ENCODE peak calls at places on chromosomes 13 and 19, in four cellular contexts. R, Z, H and L are unnamed samples.

GRCh38 chr19:56601375-56601774 is 6.3 kb downstream of the ZNF71 start:
- DNase-seq in R (no peak), Z (no peak), H (no peak), L (no peak)

GRCh38 chr19:4140237-4140711 is 13.2 kb upstream of the CREB3L3 start:
- DNase-seq in R (no peak), Z (no peak), H (peak; percentile 67), L (peak; percentile 4)

GRCh38 chr13:48707405-48707804 is 53.7 kb downstream of the CYSLTR2 start:
- DNase-seq in R (peak; percentile 11), Z (no peak), H (no peak), L (no peak)

GRCh38 chr19:20038358-20039202 is 725 bp downstream of the ZNF682 start:
- DNase-seq in R (peak; percentile 12), Z (no peak), H (no peak), L (no peak)

GRCh38 chr13:51935326-51936171 is 73.8 kb downstream of the CCDC70 start:
- DNase-seq in R (no peak), Z (no peak), H (peak; percentile 65), L (no peak)

GRCh38 chr13:66367356-66367755 is 862.8 kb downstream of the PCDH9 start:
- DNase-seq in R (no peak), Z (no peak), H (no peak), L (no peak)

GRCh38 chr13:73411067-73411809 is 352.4 kb downstream of the KLF5 start:
- DNase-seq in R (no peak), Z (no peak), H (no peak), L (no peak)

GRCh38 chr13:70162141-70162540 is 53.9 kb upstream of the KLHL1 start:
- DNase-seq in R (no peak), Z (no peak), H (no peak), L (no peak)

GRCh38 chr19:55069137-55069858 is 6.3 kb upstream of the RDH13 start:
- DNase-seq in R (no peak), Z (no peak), H (peak; percentile 76), L (no peak)

GRCh38 chr19:40191836-40192646 is 815 bp downstream of the MAP3K10 start:
- DNase-seq in R (peak; percentile 13), Z (no peak), H (no peak), L (peak; percentile 36)

GRCh38 chr13:65631078-65631477 is 1599.1 kb downstream of the PCDH9 start:
- DNase-seq in R (no peak), Z (no peak), H (no peak), L (no peak)

GRCh38 chr13:113992276-113993005 is 18.6 kb upstream of the C13orf46 start:
- DNase-seq in R (no peak), Z (no peak), H (no peak), L (no peak)

GRCh38 chr19:17073869-17074627 is 1.2 kb downstream of the HAUS8 start:
- DNase-seq in R (no peak), Z (no peak), H (no peak), L (no peak)

GRCh38 chr19:42269518-42270345 is 680 bp downstream of the CIC start:
- DNase-seq in R (no peak), Z (no peak), H (peak; percentile 55), L (no peak)

GRCh38 chr19:27793128-27793643 is 1419.8 kb downstream of the UQCRFS1 start:
- DNase-seq in R (peak; percentile 69), Z (peak; percentile 71), H (peak; percentile 81), L (no peak)

GRCh38 chr13:112969692-112970338 is 801 bp downstream of the MCF2L start:
- DNase-seq in R (no peak), Z (no peak), H (no peak), L (no peak)

GRCh38 chr19:10797541-10798256 is 38.3 kb downstream of the TMED1 start:
- DNase-seq in R (peak; percentile 86), Z (no peak), H (no peak), L (peak; percentile 11)

GRCh38 chr13:105530468-105530867 is 1005.0 kb downstream of the EFNB2 start:
- DNase-seq in R (no peak), Z (no peak), H (no peak), L (no peak)

GRCh38 chr13:105527127-105527526 is 1008.3 kb downstream of the EFNB2 start:
- DNase-seq in R (no peak), Z (no peak), H (no peak), L (no peak)
- H3K27ac ChIP-seq in R (no peak overlapping the region), Z (no peak overlapping the region), H (no peak overlapping the region), L (no peak overlapping the region)

GRCh38 chr19:15613338-15613737 is 1.7 kb upstream of the CYP4F8 start:
- DNase-seq in R (no peak), Z (no peak), H (no peak), L (no peak)

GRCh38 chr19:15616183-15616582 is 1.2 kb downstream of the CYP4F8 start:
- DNase-seq in R (no peak), Z (no peak), H (no peak), L (no peak)

GRCh38 chr19:15615526-15615925 is 508 bp downstream of the CYP4F8 start:
- DNase-seq in R (no peak), Z (no peak), H (no peak), L (no peak)

GRCh38 chr19:15616627-15617270 is 1.7 kb downstream of the CYP4F8 start:
- DNase-seq in R (no peak), Z (no peak), H (no peak), L (no peak)

GRCh38 chr19:15614507-15615379 is at the start of gene CYP4F8:
- DNase-seq in R (no peak), Z (no peak), H (no peak), L (no peak)
- H3K27ac ChIP-seq in R (no peak within 1 kb of the TSS), Z (no peak within 1 kb of the TSS), H (no peak within 1 kb of the TSS), L (no peak within 1 kb of the TSS)

GRCh38 chr13:108981407-108981806 is 352.0 kb downstream of the MYO16 start:
- DNase-seq in R (no peak), Z (no peak), H (no peak), L (no peak)
- H3K27ac ChIP-seq in R (no peak overlapping the region), Z (no peak overlapping the region), H (no peak overlapping the region), L (no peak overlapping the region)

DNA sequence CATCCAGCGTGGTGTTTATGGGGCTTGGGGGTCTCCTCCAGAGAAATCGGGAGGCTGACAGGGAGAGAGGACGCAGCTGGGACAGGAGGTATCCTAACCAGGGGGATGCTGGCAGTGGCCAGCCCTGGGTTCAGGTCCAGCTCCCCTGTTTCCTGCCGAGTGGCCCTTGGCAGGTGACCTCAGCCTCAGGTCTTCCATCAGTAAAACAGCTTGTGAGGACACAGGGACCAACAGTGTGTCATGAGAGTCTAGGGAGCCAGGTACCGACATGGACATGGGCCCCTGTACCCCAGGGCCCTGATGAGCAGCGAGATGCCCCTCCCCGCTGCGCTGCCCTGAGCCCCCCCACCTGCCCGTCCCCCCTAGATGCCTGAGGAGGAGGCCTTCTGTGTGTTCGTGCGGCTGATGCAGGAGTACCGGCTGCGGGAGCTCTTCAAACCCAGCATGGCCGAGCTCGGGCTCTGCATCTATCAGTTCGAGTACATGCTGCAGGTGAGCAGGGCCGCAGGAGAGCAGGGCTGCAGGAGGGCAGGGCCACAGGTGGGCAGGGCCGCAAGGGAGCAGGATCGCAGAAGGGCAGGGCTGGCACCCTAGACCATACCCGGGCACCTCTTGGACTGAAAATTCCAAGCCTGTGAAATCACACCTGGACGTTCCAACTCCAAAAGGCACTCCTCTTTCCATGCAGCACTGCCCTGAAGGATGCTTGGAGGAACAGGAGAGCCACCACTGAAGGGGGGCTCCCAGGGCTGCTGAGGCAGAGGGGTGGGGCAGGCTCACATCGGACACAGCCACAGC is 19.8 kb downstream of the EVI5L start:
- DNase-seq in R (no peak), Z (no peak), H (peak; percentile 34), L (no peak)
- H3K27ac ChIP-seq in R (no peak overlapping the region), Z (no peak overlapping the region), H (no peak overlapping the region), L (peak overlapping the region; percentile 99)

GRCh38 chr13:106507560-106508274 is 27.7 kb downstream of the EFNB2 start:
- DNase-seq in R (no peak), Z (no peak), H (no peak), L (peak; percentile 31)
- H3K27ac ChIP-seq in R (no peak overlapping the region), Z (no peak overlapping the region), H (no peak overlapping the region), L (peak overlapping the region; percentile 40)

DNA sequence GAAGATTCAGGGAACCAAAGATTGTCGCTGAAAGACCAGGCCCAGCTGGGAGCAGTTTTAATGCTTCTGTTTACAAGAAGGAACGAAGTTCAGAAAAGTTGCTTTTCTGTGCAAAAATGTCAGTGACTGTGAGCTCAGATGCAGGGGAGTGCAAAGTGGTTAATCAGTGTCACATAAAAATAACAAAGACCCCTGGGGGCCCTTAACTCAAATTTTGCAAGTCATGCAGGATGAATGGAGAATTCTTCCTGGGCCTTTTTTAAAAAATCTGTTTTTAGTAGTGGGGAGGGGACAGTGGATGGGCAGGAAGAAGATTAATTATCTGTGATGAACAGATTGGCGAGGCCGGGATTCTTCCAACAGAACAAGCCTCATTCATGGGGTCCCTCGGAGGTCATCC is 167.2 kb downstream of the UQCRFS1 start:
- DNase-seq in R (no peak), Z (no peak), H (no peak), L (no peak)
- H3K27ac ChIP-seq in R (no peak overlapping the region), Z (no peak overlapping the region), H (no peak overlapping the region), L (no peak overlapping the region)

GRCh38 chr19:18097217-18097992 is at the start of gene MAST3:
- DNase-seq in R (peak; percentile 87), Z (peak; percentile 78), H (peak; percentile 93), L (peak; percentile 73)

GRCh38 chr19:18098891-18099622 is 1.5 kb downstream of the MAST3 start:
- DNase-seq in R (peak; percentile 41), Z (no peak), H (no peak), L (no peak)

GRCh38 chr19:18096258-18096657 is 1.3 kb upstream of the MAST3 start:
- DNase-seq in R (no peak), Z (no peak), H (no peak), L (no peak)

GRCh38 chr19:18099623-18099995 is 2.0 kb downstream of the MAST3 start:
- DNase-seq in R (no peak), Z (no peak), H (no peak), L (no peak)

GRCh38 chr19:18097993-18098890 is 664 bp downstream of the MAST3 start:
- DNase-seq in R (no peak), Z (no peak), H (no peak), L (no peak)
- H3K27ac ChIP-seq in R (peak overlapping the region; percentile 26), Z (no peak overlapping the region), H (peak overlapping the region; percentile 53), L (peak overlapping the region; percentile 59)

GRCh38 chr19:44867578-44867977 is 21.5 kb downstream of the NECTIN2 start:
- DNase-seq in R (no peak), Z (no peak), H (no peak), L (no peak)

GRCh38 chr19:44866672-44867071 is 20.6 kb downstream of the NECTIN2 start:
- DNase-seq in R (no peak), Z (no peak), H (no peak), L (no peak)

GRCh38 chr19:44871809-44872208 is 19.2 kb upstream of the TOMM40 start:
- DNase-seq in R (no peak), Z (no peak), H (no peak), L (no peak)

GRCh38 chr19:44872661-44873060 is 18.4 kb upstream of the TOMM40 start:
- DNase-seq in R (no peak), Z (no peak), H (no peak), L (no peak)

GRCh38 chr19:44869728-44870470 is 21.2 kb upstream of the TOMM40 start:
- DNase-seq in R (no peak), Z (no peak), H (no peak), L (no peak)
- H3K27ac ChIP-seq in R (no peak overlapping the region), Z (peak overlapping the region; percentile 56), H (peak overlapping the region; percentile 19), L (no peak overlapping the region)